ENCODE peak calls at places on chromosomes 5 and 9, in four cellular contexts. One of them, this sample, is unnamed.

GRCh38 chr9:18606831-18607230 is 132.9 kb downstream of the ADAMTSL1 start:
- DNase-seq in activated CD4-positive, alpha-beta T cell treated with anti-CD3 and anti-CD28 coated beads, Interleukin-2, amount 50 U/mL, for 1 hour: no peak
- DNase-seq in CD8-positive, alpha-beta T cell: no peak
- DNase-seq in AG08396: no peak
- DNase-seq in this sample: no peak

GRCh38 chr5:150723845-150724244 is 23.0 kb upstream of the RBM22 start:
- DNase-seq in activated CD4-positive, alpha-beta T cell treated with anti-CD3 and anti-CD28 coated beads, Interleukin-2, amount 50 U/mL, for 1 hour: no peak
- DNase-seq in CD8-positive, alpha-beta T cell: no peak
- DNase-seq in AG08396: no peak
- DNase-seq in this sample: no peak

GRCh38 chr5:173315495-173316352 is 12.5 kb downstream of the STC2 start:
- DNase-seq in activated CD4-positive, alpha-beta T cell treated with anti-CD3 and anti-CD28 coated beads, Interleukin-2, amount 50 U/mL, for 1 hour: no peak
- DNase-seq in CD8-positive, alpha-beta T cell: no peak
- DNase-seq in AG08396: peak; percentile 74
- DNase-seq in this sample: no peak

GRCh38 chr9:38295751-38296150 is 96.8 kb upstream of the ALDH1B1 start:
- DNase-seq in activated CD4-positive, alpha-beta T cell treated with anti-CD3 and anti-CD28 coated beads, Interleukin-2, amount 50 U/mL, for 1 hour: no peak
- DNase-seq in CD8-positive, alpha-beta T cell: no peak
- DNase-seq in AG08396: no peak
- DNase-seq in this sample: no peak

GRCh38 chr9:83538172-83538889 is at the start of gene FRMD3:
- DNase-seq in activated CD4-positive, alpha-beta T cell treated with anti-CD3 and anti-CD28 coated beads, Interleukin-2, amount 50 U/mL, for 1 hour: peak; percentile 4
- DNase-seq in CD8-positive, alpha-beta T cell: no peak
- DNase-seq in AG08396: peak; percentile 86
- DNase-seq in this sample: peak; percentile 60

GRCh38 chr5:27450607-27451006 is 412.2 kb upstream of the CDH9 start:
- DNase-seq in activated CD4-positive, alpha-beta T cell treated with anti-CD3 and anti-CD28 coated beads, Interleukin-2, amount 50 U/mL, for 1 hour: no peak
- DNase-seq in CD8-positive, alpha-beta T cell: no peak
- DNase-seq in AG08396: no peak
- DNase-seq in this sample: no peak

GRCh38 chr5:177578331-177578730 is 13.7 kb upstream of the TMED9 start:
- DNase-seq in activated CD4-positive, alpha-beta T cell treated with anti-CD3 and anti-CD28 coated beads, Interleukin-2, amount 50 U/mL, for 1 hour: no peak
- DNase-seq in CD8-positive, alpha-beta T cell: no peak
- DNase-seq in AG08396: no peak
- DNase-seq in this sample: no peak

GRCh38 chr5:35545190-35545589 is 72.5 kb upstream of the SPEF2 start:
- DNase-seq in activated CD4-positive, alpha-beta T cell treated with anti-CD3 and anti-CD28 coated beads, Interleukin-2, amount 50 U/mL, for 1 hour: no peak
- DNase-seq in CD8-positive, alpha-beta T cell: no peak
- DNase-seq in AG08396: no peak
- DNase-seq in this sample: no peak

GRCh38 chr5:15526413-15526812 is 26.4 kb downstream of the FBXL7 start:
- DNase-seq in activated CD4-positive, alpha-beta T cell treated with anti-CD3 and anti-CD28 coated beads, Interleukin-2, amount 50 U/mL, for 1 hour: no peak
- DNase-seq in CD8-positive, alpha-beta T cell: no peak
- DNase-seq in AG08396: no peak
- DNase-seq in this sample: no peak

GRCh38 chr5:181190711-181191525 is 14.1 kb downstream of the TRIM7 start:
- DNase-seq in activated CD4-positive, alpha-beta T cell treated with anti-CD3 and anti-CD28 coated beads, Interleukin-2, amount 50 U/mL, for 1 hour: peak; percentile 38
- DNase-seq in CD8-positive, alpha-beta T cell: no peak
- DNase-seq in AG08396: no peak
- DNase-seq in this sample: no peak

This sample was measured in amniotic stem cell.